ENCODE peak calls at places on chromosome 21, in four cellular contexts. One of them, this sample, is unnamed.
A peak's percentile ranks its signal among the peaks of the same experiment; 100 is the strongest.

GRCh38 chr21:27366846-27367245 is 400.0 kb upstream of the ADAMTS5 start:
- DNase-seq in NB4: no peak
- DNase-seq in GM06990: no peak
- DNase-seq in breast epithelium: no peak
- DNase-seq in this sample: no peak

GRCh38 chr21:20551939-20552338 is 446.3 kb upstream of the NCAM2 start:
- DNase-seq in NB4: no peak
- DNase-seq in breast epithelium: no peak
- DNase-seq in GM06990: no peak
- DNase-seq in this sample: no peak

GRCh38 chr21:36816556-36817130 is 117.7 kb downstream of the SIM2 start:
- DNase-seq in GM06990: no peak
- DNase-seq in breast epithelium: no peak
- DNase-seq in NB4: no peak
- DNase-seq in this sample: no peak

GRCh38 chr21:36171327-36171726 is 14.7 kb downstream of the DOP1B start:
- DNase-seq in GM06990: no peak
- DNase-seq in NB4: no peak
- DNase-seq in breast epithelium: no peak
- DNase-seq in this sample: no peak

GRCh38 chr21:46613391-46613790 is 8.5 kb upstream of the S100B start:
- DNase-seq in GM06990: no peak
- DNase-seq in breast epithelium: no peak
- DNase-seq in NB4: no peak
- DNase-seq in this sample: no peak

GRCh38 chr21:29187939-29188338 is 57.5 kb downstream of the MAP3K7CL start:
- DNase-seq in GM06990: no peak
- DNase-seq in breast epithelium: no peak
- DNase-seq in NB4: no peak
- DNase-seq in this sample: no peak

GRCh38 chr21:20570824-20571232 is 427.4 kb upstream of the NCAM2 start:
- DNase-seq in GM06990: no peak
- DNase-seq in breast epithelium: no peak
- DNase-seq in NB4: peak; percentile 9
- DNase-seq in this sample: no peak

GRCh38 chr21:14453964-14454641 is 71.2 kb upstream of the HSPA13 start:
- DNase-seq in breast epithelium: no peak
- DNase-seq in GM06990: peak; percentile 52
- DNase-seq in NB4: peak; percentile 67
- DNase-seq in this sample: no peak

GRCh38 chr21:30194701-30195299 is 21.1 kb downstream of the CLDN8 start:
- DNase-seq in NB4: peak; percentile 59
- DNase-seq in GM06990: no peak
- DNase-seq in breast epithelium: no peak
- DNase-seq in this sample: no peak

GRCh38 chr21:42107881-42108553 is 36.9 kb downstream of the UMODL1 start:
- DNase-seq in GM06990: peak; percentile 73
- DNase-seq in NB4: peak; percentile 72
- DNase-seq in breast epithelium: no peak
- DNase-seq in this sample: no peak
- H3K4me3 ChIP-seq in GM06990: no peak overlapping the region
- H3K4me3 ChIP-seq in NB4: no peak overlapping the region
- H3K4me3 ChIP-seq in breast epithelium: no peak overlapping the region
- H3K4me3 ChIP-seq in this sample: no peak overlapping the region

GRCh38 chr21:34935868-34936267 is 113.2 kb downstream of the RUNX1 start:
- DNase-seq in GM06990: no peak
- DNase-seq in NB4: no peak
- DNase-seq in breast epithelium: no peak
- DNase-seq in this sample: no peak
- H3K4me3 ChIP-seq in GM06990: no peak overlapping the region
- H3K4me3 ChIP-seq in NB4: no peak overlapping the region
- H3K4me3 ChIP-seq in breast epithelium: no peak overlapping the region
- H3K4me3 ChIP-seq in this sample: no peak overlapping the region

DNA sequence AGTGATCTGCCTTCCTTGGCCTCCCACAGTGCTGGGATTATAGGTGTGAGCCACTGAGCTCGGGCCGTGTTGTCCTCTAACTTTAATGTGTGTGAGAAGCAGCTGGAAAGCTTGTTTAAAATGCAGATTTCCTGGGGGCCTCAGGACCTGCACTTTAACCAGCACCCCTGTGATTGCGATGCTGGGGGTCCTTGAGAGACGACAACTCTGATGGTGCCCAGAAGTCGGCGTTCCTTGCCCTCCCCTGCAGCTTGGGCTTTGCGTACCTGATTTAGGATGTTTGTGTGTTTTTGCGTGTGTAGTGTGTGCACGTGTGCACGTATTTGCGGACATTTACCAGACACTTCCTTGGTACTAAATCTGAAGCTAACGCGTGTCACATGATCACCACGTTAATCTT is 10.9 kb downstream of the IFNGR2 start:
- DNase-seq in breast epithelium: no peak
- DNase-seq in GM06990: no peak
- DNase-seq in NB4: no peak
- DNase-seq in this sample: no peak
- H3K4me3 ChIP-seq in breast epithelium: no peak overlapping the region
- H3K4me3 ChIP-seq in GM06990: no peak overlapping the region
- H3K4me3 ChIP-seq in NB4: no peak overlapping the region
- H3K4me3 ChIP-seq in this sample: no peak overlapping the region

DNA sequence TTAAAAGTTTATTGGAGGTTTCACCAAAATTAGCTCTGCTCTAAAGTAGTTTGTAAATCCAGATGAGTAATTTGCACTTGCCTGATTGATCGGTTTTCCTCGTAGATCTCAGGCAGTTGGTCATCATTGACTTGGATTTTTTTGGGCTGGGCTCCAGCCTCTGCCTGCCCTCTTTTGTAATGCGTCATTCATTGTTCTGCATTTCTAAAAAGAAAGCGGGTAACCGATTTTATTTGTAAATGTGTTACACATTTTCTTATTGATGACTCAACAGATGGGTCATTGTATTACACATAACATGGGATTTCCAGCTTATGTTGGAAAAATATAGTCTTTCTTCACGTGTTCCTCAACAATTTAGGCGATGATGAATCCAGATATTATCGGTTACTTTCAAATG is 5.5 kb downstream of the ETS2 start:
- DNase-seq in NB4: no peak
- DNase-seq in breast epithelium: no peak
- DNase-seq in GM06990: no peak
- DNase-seq in this sample: no peak
- H3K4me3 ChIP-seq in NB4: no peak overlapping the region
- H3K4me3 ChIP-seq in breast epithelium: no peak overlapping the region
- H3K4me3 ChIP-seq in GM06990: no peak overlapping the region
- H3K4me3 ChIP-seq in this sample: peak overlapping the region; percentile 84

DNA sequence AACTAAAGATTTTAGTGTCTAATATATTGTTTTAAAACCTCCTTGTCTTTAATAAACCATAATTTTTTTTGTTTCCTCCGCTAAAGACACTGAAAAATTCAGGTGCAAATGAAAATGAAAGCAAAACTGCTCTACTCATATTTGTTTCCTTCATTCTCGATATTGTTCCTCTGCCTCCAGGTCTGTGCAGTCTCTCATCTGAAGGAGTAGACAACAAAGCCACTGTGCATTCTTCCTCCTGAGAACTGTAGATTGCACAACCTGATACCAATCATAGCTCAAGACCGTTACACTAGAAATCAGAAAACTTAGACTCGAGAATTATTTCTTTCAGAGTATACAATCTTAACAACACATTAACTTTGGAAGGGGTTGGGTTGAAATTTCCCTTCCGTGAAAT is 373.1 kb upstream of the CXADR start:
- DNase-seq in breast epithelium: no peak
- DNase-seq in NB4: peak; percentile 36
- DNase-seq in GM06990: no peak
- DNase-seq in this sample: no peak
- H3K4me3 ChIP-seq in breast epithelium: peak overlapping the region; percentile 51
- H3K4me3 ChIP-seq in NB4: peak overlapping the region; percentile 17
- H3K4me3 ChIP-seq in GM06990: no peak overlapping the region
- H3K4me3 ChIP-seq in this sample: peak overlapping the region; percentile 46

GRCh38 chr21:37916795-37917142 is 512 bp upstream of the KCNJ6 start:
- DNase-seq in GM06990: no peak
- DNase-seq in breast epithelium: no peak
- DNase-seq in NB4: no peak
- DNase-seq in this sample: no peak
- H3K4me3 ChIP-seq in GM06990: no peak overlapping the region
- H3K4me3 ChIP-seq in breast epithelium: no peak overlapping the region
- H3K4me3 ChIP-seq in NB4: no peak overlapping the region
- H3K4me3 ChIP-seq in this sample: no peak overlapping the region

GRCh38 chr21:25567472-25567871 is 39.8 kb downstream of the MRPL39 start:
- DNase-seq in NB4: no peak
- DNase-seq in breast epithelium: no peak
- DNase-seq in GM06990: no peak
- DNase-seq in this sample: no peak

GRCh38 chr21:25566645-25567044 is 40.6 kb downstream of the MRPL39 start:
- DNase-seq in GM06990: no peak
- DNase-seq in NB4: no peak
- DNase-seq in breast epithelium: no peak
- DNase-seq in this sample: no peak

GRCh38 chr21:25569084-25569483 is 38.2 kb downstream of the MRPL39 start:
- DNase-seq in breast epithelium: no peak
- DNase-seq in GM06990: no peak
- DNase-seq in NB4: no peak
- DNase-seq in this sample: no peak

GRCh38 chr21:25569711-25570110 is 37.6 kb downstream of the MRPL39 start:
- DNase-seq in breast epithelium: no peak
- DNase-seq in NB4: no peak
- DNase-seq in GM06990: no peak
- DNase-seq in this sample: no peak

DNA sequence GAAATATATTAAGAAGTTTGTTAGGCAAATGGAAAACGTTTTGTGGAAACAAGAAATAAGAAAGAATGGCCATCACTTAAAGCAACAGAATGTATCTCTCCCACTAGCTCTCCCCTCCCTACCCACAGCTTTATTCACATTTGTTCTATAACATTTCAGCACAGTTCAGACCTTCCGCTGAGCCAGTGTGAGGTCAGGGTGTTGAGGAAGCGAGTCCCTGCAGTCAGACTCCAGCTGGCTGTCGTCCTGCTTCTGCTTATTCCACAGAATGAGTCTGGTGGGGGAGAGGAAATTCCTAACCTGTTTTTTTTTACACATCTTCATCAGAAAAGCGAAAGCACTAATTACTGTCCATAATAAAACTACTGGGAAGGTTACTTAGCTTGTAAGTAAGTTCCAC is 39.1 kb downstream of the MRPL39 start:
- DNase-seq in breast epithelium: no peak
- DNase-seq in NB4: peak; percentile 2
- DNase-seq in GM06990: no peak
- DNase-seq in this sample: no peak
- H3K4me3 ChIP-seq in breast epithelium: no peak overlapping the region
- H3K4me3 ChIP-seq in NB4: no peak overlapping the region
- H3K4me3 ChIP-seq in GM06990: peak overlapping the region; percentile 92
- H3K4me3 ChIP-seq in this sample: no peak overlapping the region

GRCh38 chr21:45055861-45056260 is 18.5 kb upstream of the ADARB1 start:
- DNase-seq in breast epithelium: no peak
- DNase-seq in NB4: peak; percentile 50
- DNase-seq in GM06990: no peak
- DNase-seq in this sample: no peak

GRCh38 chr21:45057886-45058285 is 16.5 kb upstream of the ADARB1 start:
- DNase-seq in GM06990: no peak
- DNase-seq in breast epithelium: no peak
- DNase-seq in NB4: no peak
- DNase-seq in this sample: no peak

GRCh38 chr21:45054927-45055612 is 19.3 kb upstream of the ADARB1 start:
- DNase-seq in NB4: no peak
- DNase-seq in breast epithelium: peak; percentile 53
- DNase-seq in GM06990: no peak
- DNase-seq in this sample: no peak

GRCh38 chr21:45056917-45057560 is 17.3 kb upstream of the ADARB1 start:
- DNase-seq in GM06990: no peak
- DNase-seq in breast epithelium: peak; percentile 27
- DNase-seq in NB4: no peak
- DNase-seq in this sample: no peak

GRCh38 chr21:45056505-45056904 is 17.9 kb upstream of the ADARB1 start:
- DNase-seq in GM06990: no peak
- DNase-seq in NB4: no peak
- DNase-seq in breast epithelium: no peak
- DNase-seq in this sample: no peak
- H3K4me3 ChIP-seq in GM06990: no peak overlapping the region
- H3K4me3 ChIP-seq in NB4: no peak overlapping the region
- H3K4me3 ChIP-seq in breast epithelium: no peak overlapping the region
- H3K4me3 ChIP-seq in this sample: no peak overlapping the region

DNA sequence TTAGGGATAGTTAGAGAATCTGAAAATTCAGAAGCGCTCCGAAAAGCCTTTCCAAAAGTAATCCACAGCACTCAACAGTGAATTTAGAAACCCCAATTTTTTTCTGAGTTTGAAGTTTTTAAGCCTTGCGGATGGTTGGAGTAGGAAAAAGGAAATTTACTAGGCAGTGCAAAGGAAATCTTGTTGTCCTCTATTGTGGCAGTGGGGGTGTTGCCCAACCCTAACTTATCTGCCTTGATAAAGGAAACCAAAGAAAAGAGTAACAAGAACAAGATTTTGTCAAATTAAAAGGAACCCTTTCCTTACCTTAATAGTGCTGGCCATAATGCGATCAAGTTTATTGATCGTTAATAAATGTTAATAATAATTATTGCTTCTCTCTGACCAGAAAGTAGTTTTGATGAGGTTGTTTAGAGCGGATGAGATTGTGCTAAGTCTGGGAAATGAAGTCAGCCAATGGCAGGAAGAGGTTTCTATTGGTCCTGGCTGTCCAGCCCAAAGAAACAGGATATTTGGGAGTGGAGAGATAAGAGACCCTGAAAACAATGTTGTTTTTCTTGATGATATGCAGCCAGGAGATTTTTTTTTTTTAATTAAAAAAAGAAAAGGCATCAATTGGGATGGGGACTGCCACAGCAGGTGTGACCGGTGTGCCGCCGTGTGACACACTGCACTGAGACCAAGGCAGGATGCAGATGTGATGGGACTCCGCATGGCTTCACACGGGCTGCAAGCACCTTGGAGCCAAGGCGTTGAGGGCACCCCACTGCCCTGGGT is at the start of gene ERG:
- DNase-seq in breast epithelium: no peak
- DNase-seq in GM06990: no peak
- DNase-seq in NB4: no peak
- DNase-seq in this sample: no peak
- H3K4me3 ChIP-seq in breast epithelium: peak within 1 kb of the TSS; percentile 35
- H3K4me3 ChIP-seq in GM06990: no peak within 1 kb of the TSS
- H3K4me3 ChIP-seq in NB4: no peak within 1 kb of the TSS
- H3K4me3 ChIP-seq in this sample: no peak within 1 kb of the TSS

GRCh38 chr21:16305686-16306085 is 575.9 kb downstream of the USP25 start:
- DNase-seq in NB4: no peak
- DNase-seq in GM06990: no peak
- DNase-seq in breast epithelium: no peak
- DNase-seq in this sample: no peak
- H3K4me3 ChIP-seq in NB4: no peak overlapping the region
- H3K4me3 ChIP-seq in GM06990: no peak overlapping the region
- H3K4me3 ChIP-seq in breast epithelium: peak overlapping the region; percentile 48
- H3K4me3 ChIP-seq in this sample: no peak overlapping the region

This sample was measured in Panc1.